ENCODE peak calls at places on chromosomes 1 and 21, in nine cellular contexts. C, S, V, M, X, T, A, Y and U are unnamed samples.

GRCh38 chr1:65958561-65959350 is 166.1 kb downstream of the PDE4B start:
- DNase-seq in C (peak), S (no peak), V (peak), M (peak), X (no peak), T (peak), A (no peak), Y (no peak), U (peak)

GRCh38 chr21:41112740-41113692 is 54.9 kb upstream of the BACE2 start:
- DNase-seq in C (no peak), S (no peak), V (peak), M (peak), X (no peak), T (no peak), A (no peak), Y (peak), U (no peak)

GRCh38 chr1:79603862-79604261 is 597.3 kb upstream of the ADGRL4 start:
- DNase-seq in C (no peak), S (no peak), V (peak), M (peak), X (no peak), T (no peak), A (no peak), Y (no peak), U (no peak)

GRCh38 chr1:44970317-44970716 is 16.1 kb downstream of the EIF2B3 start:
- DNase-seq in C (no peak), S (no peak), V (no peak), M (no peak), X (no peak), T (no peak), A (no peak), Y (no peak), U (no peak)

GRCh38 chr21:21366277-21366676 is 368.1 kb downstream of the NCAM2 start:
- DNase-seq in C (no peak), S (no peak), V (no peak), M (no peak), X (no peak), T (no peak), A (no peak), Y (no peak), U (no peak)

GRCh38 chr1:218377143-218377660 is 32.1 kb downstream of the TGFB2 start:
- DNase-seq in C (no peak), S (no peak), V (peak), M (peak), X (no peak), T (peak), A (no peak), Y (no peak), U (no peak)

GRCh38 chr1:8121261-8122159 is 95.4 kb upstream of the ERRFI1 start:
- DNase-seq in C (no peak), S (no peak), V (peak), M (no peak), X (no peak), T (peak), A (peak), Y (no peak), U (no peak)

GRCh38 chr1:59510249-59510648 is 213.4 kb downstream of the FGGY start:
- DNase-seq in C (no peak), S (no peak), V (no peak), M (no peak), X (no peak), T (no peak), A (no peak), Y (no peak), U (no peak)

GRCh38 chr21:39503138-39503762 is 51.5 kb downstream of the SH3BGR start:
- DNase-seq in C (no peak), S (no peak), V (no peak), M (no peak), X (no peak), T (no peak), A (no peak), Y (no peak), U (no peak)

GRCh38 chr1:8214501-8215173 is 103.3 kb upstream of the SLC45A1 start:
- DNase-seq in C (no peak), S (no peak), V (no peak), M (no peak), X (no peak), T (no peak), A (no peak), Y (no peak), U (no peak)

GRCh38 chr1:108503062-108503740 is 53.1 kb downstream of the NBPF6 start:
- DNase-seq in C (no peak), S (no peak), V (peak), M (peak), X (no peak), T (peak), A (no peak), Y (no peak), U (no peak)

GRCh38 chr1:31695327-31695726 is 8.5 kb downstream of the COL16A1 start:
- DNase-seq in C (no peak), S (no peak), V (no peak), M (no peak), X (no peak), T (no peak), A (no peak), Y (no peak), U (no peak)

GRCh38 chr1:8814870-8815269 is 2.6 kb downstream of the RERE start:
- DNase-seq in C (no peak), S (no peak), V (no peak), M (no peak), X (no peak), T (no peak), A (no peak), Y (peak), U (no peak)

GRCh38 chr1:155932487-155932886 is 1.7 kb downstream of the KHDC4 start:
- DNase-seq in C (no peak), S (no peak), V (no peak), M (peak), X (no peak), T (no peak), A (no peak), Y (no peak), U (no peak)

GRCh38 chr1:32769524-32770220 is 47.5 kb downstream of the YARS1 start:
- DNase-seq in C (no peak), S (no peak), V (no peak), M (peak), X (no peak), T (peak), A (no peak), Y (no peak), U (no peak)

GRCh38 chr1:236058141-236058626 is 6.7 kb downstream of the NID1 start:
- DNase-seq in C (no peak), S (no peak), V (no peak), M (peak), X (no peak), T (no peak), A (no peak), Y (no peak), U (no peak)

GRCh38 chr1:107479865-107480264 is 339.0 kb downstream of the NTNG1 start:
- DNase-seq in C (no peak), S (no peak), V (no peak), M (no peak), X (no peak), T (no peak), A (no peak), Y (no peak), U (no peak)

GRCh38 chr1:181104790-181105133 is 16.3 kb downstream of the IER5 start:
- DNase-seq in C (no peak), S (peak), V (no peak), M (peak), X (no peak), T (no peak), A (no peak), Y (peak), U (peak)

GRCh38 chr1:215507119-215507518 is 60.0 kb upstream of the KCTD3 start:
- DNase-seq in C (no peak), S (no peak), V (no peak), M (no peak), X (no peak), T (no peak), A (no peak), Y (no peak), U (no peak)

GRCh38 chr1:185894806-185895205 is 160.6 kb downstream of the HMCN1 start:
- DNase-seq in C (no peak), S (no peak), V (no peak), M (peak), X (no peak), T (no peak), A (no peak), Y (no peak), U (no peak)

GRCh38 chr1:33348676-33349080 is 27.8 kb upstream of the A3GALT2 start:
- DNase-seq in C (no peak), S (no peak), V (no peak), M (peak), X (no peak), T (no peak), A (no peak), Y (no peak), U (no peak)

GRCh38 chr1:48823161-48823560 is 46.5 kb upstream of the BEND5 start:
- DNase-seq in C (peak), S (no peak), V (no peak), M (no peak), X (no peak), T (no peak), A (no peak), Y (no peak), U (no peak)

GRCh38 chr1:156581661-156582387 is 2.3 kb downstream of the TTC24 start:
- DNase-seq in C (no peak), S (no peak), V (no peak), M (no peak), X (no peak), T (no peak), A (no peak), Y (no peak), U (peak)

GRCh38 chr1:236021424-236022135 is 43.3 kb downstream of the NID1 start:
- DNase-seq in C (no peak), S (no peak), V (no peak), M (peak), X (no peak), T (no peak), A (no peak), Y (no peak), U (no peak)

GRCh38 chr1:8439015-8439702 is 121.2 kb downstream of the SLC45A1 start:
- DNase-seq in C (peak), S (no peak), V (peak), M (peak), X (peak), T (no peak), A (peak), Y (peak), U (no peak)

GRCh38 chr1:24963099-24963872 is 33.2 kb upstream of the RUNX3 start:
- DNase-seq in C (no peak), S (no peak), V (no peak), M (no peak), X (no peak), T (no peak), A (no peak), Y (no peak), U (no peak)

GRCh38 chr1:245590726-245591125 is 435.9 kb downstream of the KIF26B start:
- DNase-seq in C (no peak), S (no peak), V (no peak), M (no peak), X (no peak), T (no peak), A (no peak), Y (no peak), U (no peak)

GRCh38 chr21:37787456-37787855 is 128.8 kb downstream of the KCNJ6 start:
- DNase-seq in C (no peak), S (no peak), V (peak), M (peak), X (no peak), T (peak), A (no peak), Y (no peak), U (no peak)

GRCh38 chr1:86965012-86965826 is 50.8 kb downstream of the HS2ST1 start:
- DNase-seq in C (peak), S (no peak), V (peak), M (peak), X (no peak), T (peak), A (no peak), Y (no peak), U (peak)

GRCh38 chr1:225464851-225465792 is 37.3 kb upstream of the LBR start:
- DNase-seq in C (no peak), S (no peak), V (no peak), M (no peak), X (no peak), T (no peak), A (no peak), Y (no peak), U (no peak)

GRCh38 chr1:94079056-94079990 is 41.6 kb downstream of the ABCA4 start:
- DNase-seq in C (no peak), S (no peak), V (no peak), M (no peak), X (no peak), T (peak), A (no peak), Y (no peak), U (no peak)

GRCh38 chr21:38165466-38166213 is 91.2 kb upstream of the KCNJ15 start:
- DNase-seq in C (no peak), S (no peak), V (peak), M (peak), X (no peak), T (no peak), A (no peak), Y (no peak), U (no peak)

GRCh38 chr1:24694380-24694843 is 50.8 kb upstream of the CLIC4 start:
- DNase-seq in C (peak), S (no peak), V (no peak), M (peak), X (no peak), T (no peak), A (no peak), Y (no peak), U (no peak)